ENCODE peak calls at places on chromosomes 6 and 20, in seven cellular contexts. C, S, H, Y, B, J and O are unnamed samples.

GRCh38 chr6:117414770-117415169 is 11.0 kb downstream of the ROS1 start:
- DNase-seq in C (no peak), S (no peak), H (no peak), Y (no peak), B (no peak), J (no peak), O (no peak)

GRCh38 chr20:56345911-56346310 is 12.9 kb upstream of the FAM210B start:
- DNase-seq in C (no peak), S (no peak), H (no peak), Y (no peak), B (no peak), J (no peak), O (no peak)

GRCh38 chr6:12160350-12160749 is 129.8 kb upstream of the EDN1 start:
- DNase-seq in C (peak; percentile 61), S (no peak), H (peak; percentile 87), Y (no peak), B (no peak), J (no peak), O (no peak)

GRCh38 chr6:153032255-153032882 is 29.9 kb upstream of the MTRF1L start:
- DNase-seq in C (peak; percentile 33), S (no peak), H (peak; percentile 37), Y (no peak), B (no peak), J (no peak), O (no peak)

GRCh38 chr6:158057213-158057987 is 75.7 kb downstream of the SYNJ2 start:
- DNase-seq in C (peak; percentile 89), S (no peak), H (peak; percentile 97), Y (no peak), B (no peak), J (no peak), O (no peak)

GRCh38 chr6:143545976-143546547 is 34.5 kb upstream of the FUCA2 start:
- DNase-seq in C (peak; percentile 33), S (no peak), H (no peak), Y (no peak), B (no peak), J (no peak), O (no peak)

GRCh38 chr6:30169658-30170614 is 6.6 kb downstream of the TRIM15 start:
- DNase-seq in C (peak; percentile 77), S (no peak), H (peak; percentile 64), Y (no peak), B (no peak), J (no peak), O (no peak)

GRCh38 chr6:144215402-144215931 is 65.2 kb downstream of the STX11 start:
- DNase-seq in C (peak; percentile 67), S (no peak), H (peak; percentile 61), Y (peak; percentile 44), B (no peak), J (peak; percentile 16), O (peak; percentile 64)

GRCh38 chr6:167268683-167269280 is 22.3 kb upstream of the UNC93A start:
- DNase-seq in C (no peak), S (no peak), H (no peak), Y (no peak), B (no peak), J (no peak), O (no peak)

GRCh38 chr6:113595921-113596376 is 261.2 kb upstream of the MARCKS start:
- DNase-seq in C (peak; percentile 21), S (no peak), H (no peak), Y (peak; percentile 10), B (no peak), J (no peak), O (no peak)

GRCh38 chr6:150528648-150529285 is 70.9 kb upstream of the PLEKHG1 start:
- DNase-seq in C (peak; percentile 43), S (peak; percentile 33), H (no peak), Y (peak; percentile 18), B (peak; percentile 58), J (peak; percentile 56), O (peak; percentile 67)

GRCh38 chr6:16831136-16831535 is 69.9 kb upstream of the ATXN1 start:
- DNase-seq in C (no peak), S (no peak), H (no peak), Y (no peak), B (no peak), J (no peak), O (no peak)

GRCh38 chr6:31197559-31198305 is 27.2 kb upstream of the POU5F1 start:
- DNase-seq in C (peak; percentile 81), S (peak; percentile 70), H (peak; percentile 95), Y (peak; percentile 94), B (peak; percentile 54), J (peak; percentile 94), O (peak; percentile 96)

GRCh38 chr6:7765575-7766325 is 39.9 kb downstream of the BMP6 start:
- DNase-seq in C (peak; percentile 66), S (no peak), H (no peak), Y (no peak), B (no peak), J (no peak), O (no peak)

GRCh38 chr20:20664795-20665194 is 47.6 kb downstream of the RALGAPA2 start:
- DNase-seq in C (no peak), S (no peak), H (peak; percentile 36), Y (peak; percentile 34), B (peak; percentile 5), J (no peak), O (no peak)

GRCh38 chr20:32062776-32063170 is 10.7 kb downstream of the HCK start:
- DNase-seq in C (no peak), S (no peak), H (peak; percentile 99), Y (peak; percentile 23), B (no peak), J (peak; percentile 55), O (peak; percentile 83)

GRCh38 chr6:134956032-134956431 is 6.1 kb upstream of the ALDH8A1 start:
- DNase-seq in C (no peak), S (no peak), H (no peak), Y (no peak), B (no peak), J (no peak), O (no peak)

GRCh38 chr6:157134402-157135074 is 188.8 kb downstream of the TMEM242 start:
- DNase-seq in C (no peak), S (no peak), H (no peak), Y (no peak), B (no peak), J (no peak), O (no peak)

GRCh38 chr20:63173552-63174191 is 42.3 kb downstream of the YTHDF1 start:
- DNase-seq in C (no peak), S (no peak), H (no peak), Y (no peak), B (peak; percentile 29), J (no peak), O (no peak)

GRCh38 chr20:34220581-34220980 is 20.6 kb upstream of the ASIP start:
- DNase-seq in C (peak; percentile 29), S (no peak), H (peak; percentile 55), Y (no peak), B (no peak), J (no peak), O (no peak)

GRCh38 chr6:134550604-134551003 is 232.7 kb upstream of the SGK1 start:
- DNase-seq in C (no peak), S (no peak), H (no peak), Y (no peak), B (no peak), J (no peak), O (no peak)

GRCh38 chr6:166435574-166435973 is 52.8 kb upstream of the MPC1 start:
- DNase-seq in C (no peak), S (no peak), H (peak; percentile 80), Y (peak; percentile 28), B (no peak), J (peak; percentile 34), O (peak; percentile 80)

GRCh38 chr20:38156888-38157634 is 8.0 kb downstream of the TGM2 start:
- DNase-seq in C (no peak), S (no peak), H (no peak), Y (no peak), B (no peak), J (no peak), O (peak; percentile 74)

GRCh38 chr20:6026051-6026450 is 27.8 kb downstream of the LRRN4 start:
- DNase-seq in C (no peak), S (no peak), H (peak; percentile 85), Y (no peak), B (no peak), J (no peak), O (no peak)

GRCh38 chr6:3137057-3137777 is 18.7 kb downstream of the BPHL start:
- DNase-seq in C (no peak), S (no peak), H (no peak), Y (peak; percentile 57), B (no peak), J (no peak), O (no peak)

GRCh38 chr6:70222350-70222749 is 80.5 kb downstream of the COL9A1 start:
- DNase-seq in C (no peak), S (no peak), H (no peak), Y (no peak), B (no peak), J (no peak), O (no peak)

GRCh38 chr6:149648148-149649145 is at the start of gene KATNA1:
- DNase-seq in C (peak; percentile 98), S (peak; percentile 90), H (peak; percentile 78), Y (peak; percentile 92), B (peak; percentile 88), J (peak; percentile 84), O (peak; percentile 92)

GRCh38 chr6:169923468-169924464 is 172.3 kb downstream of the ERMARD start:
- DNase-seq in C (no peak), S (no peak), H (no peak), Y (no peak), B (no peak), J (no peak), O (no peak)